ENCODE peak calls at places on chromosomes 13 and 19, in five cellular contexts. V is GM23248, K is progenitor cell of endocrine pancreas, Y is fibroblast of mammary gland, R is HFFc6. U is an unnamed sample.

GRCh38 chr19:3783660-3784584 is 2.3 kb downstream of the MATK start:
- DNase-seq in V (no peak), K (no peak), Y (no peak), R (no peak), U (no peak)

GRCh38 chr19:39426170-39426569 is 9.6 kb downstream of the RPS16 start:
- DNase-seq in V (no peak), K (no peak), Y (no peak), R (no peak), U (no peak)

GRCh38 chr13:103178986-103179695 is 112.9 kb upstream of the SLC10A2 start:
- DNase-seq in V (no peak), K (no peak), Y (no peak), R (no peak), U (no peak)

GRCh38 chr13:110477711-110478245 is 83.7 kb downstream of the RAB20 start:
- DNase-seq in V (no peak), K (no peak), Y (no peak), R (no peak), U (no peak)

GRCh38 chr13:40148103-40148502 is 492.6 kb downstream of the COG6 start:
- DNase-seq in V (no peak), K (no peak), Y (no peak), R (no peak), U (no peak)

GRCh38 chr19:57642396-57643046 is 9.6 kb downstream of the ZNF211 start:
- DNase-seq in V (no peak), K (no peak), Y (no peak), R (no peak), U (no peak)

GRCh38 chr13:77509221-77509620 is 26.3 kb upstream of the SCEL start:
- DNase-seq in V (peak; percentile 43), K (no peak), Y (peak; percentile 63), R (no peak), U (peak; percentile 90)

GRCh38 chr19:54551293-54551692 is 22.3 kb upstream of the LILRA2 start:
- DNase-seq in V (no peak), K (no peak), Y (no peak), R (no peak), U (no peak)

GRCh38 chr13:34230271-34230670 is 412.3 kb downstream of the RFC3 start:
- DNase-seq in V (no peak), K (no peak), Y (no peak), R (no peak), U (no peak)

GRCh38 chr13:30892966-30893365 is 13.1 kb upstream of the MEDAG start:
- DNase-seq in V (peak; percentile 82), K (peak; percentile 21), Y (peak; percentile 72), R (peak; percentile 19), U (no peak)

GRCh38 chr13:112819111-112819510 is 129.3 kb downstream of the ATP11A start:
- DNase-seq in V (no peak), K (no peak), Y (no peak), R (no peak), U (no peak)

GRCh38 chr13:44420376-44421220 is 47.0 kb downstream of the SERP2 start:
- DNase-seq in V (no peak), K (no peak), Y (no peak), R (no peak), U (no peak)

GRCh38 chr13:46906440-46906839 is 9.6 kb upstream of the HTR2A start:
- DNase-seq in V (peak; percentile 62), K (no peak), Y (peak; percentile 28), R (no peak), U (no peak)

GRCh38 chr13:60152114-60152513 is 11.6 kb downstream of the DIAPH3 start:
- DNase-seq in V (peak; percentile 18), K (no peak), Y (peak; percentile 37), R (no peak), U (no peak)

GRCh38 chr19:38852231-38853044 is 2.7 kb upstream of the HNRNPL start:
- DNase-seq in V (peak; percentile 93), K (peak; percentile 43), Y (peak; percentile 75), R (peak; percentile 85), U (peak; percentile 27)

GRCh38 chr19:7505288-7505681 is 10.6 kb upstream of the ZNF358 start:
- DNase-seq in V (no peak), K (no peak), Y (no peak), R (no peak), U (no peak)

GRCh38 chr19:508204-509150 is 1.2 kb downstream of the TPGS1 start:
- DNase-seq in V (no peak), K (no peak), Y (no peak), R (no peak), U (no peak)

GRCh38 chr13:94120878-94121277 is 358.6 kb downstream of the DCT start:
- DNase-seq in V (no peak), K (no peak), Y (no peak), R (no peak), U (no peak)

GRCh38 chr19:33493401-33494275 is 28.0 kb downstream of the PEPD start:
- DNase-seq in V (no peak), K (no peak), Y (no peak), R (no peak), U (no peak)

GRCh38 chr19:37077615-37077928 is 661 bp upstream of the ZNF420 start:
- DNase-seq in V (no peak), K (no peak), Y (peak; percentile 14), R (peak; percentile 1), U (peak; percentile 61)

GRCh38 chr19:372306-372890 is 27.8 kb upstream of the MIER2 start:
- DNase-seq in V (peak; percentile 63), K (no peak), Y (peak; percentile 85), R (no peak), U (no peak)

GRCh38 chr19:1967087-1967608 is 26.2 kb downstream of the CSNK1G2 start:
- DNase-seq in V (no peak), K (no peak), Y (no peak), R (no peak), U (no peak)

GRCh38 chr19:5627395-5627904 is 4.6 kb downstream of the SAFB start:
- DNase-seq in V (peak; percentile 68), K (no peak), Y (peak; percentile 76), R (no peak), U (no peak)

GRCh38 chr13:110457361-110457760 is 104.2 kb downstream of the RAB20 start:
- DNase-seq in V (no peak), K (no peak), Y (no peak), R (no peak), U (no peak)

GRCh38 chr13:101942038-101942437 is 459.8 kb downstream of the FGF14 start:
- DNase-seq in V (peak; percentile 59), K (no peak), Y (peak; percentile 63), R (peak; percentile 3), U (peak; percentile 56)